ENCODE peak calls at places on chromosomes 4 and X, in five cellular contexts. One of them, this sample, is unnamed.
A peak's percentile ranks its signal among the peaks of the same experiment; 100 is the strongest.

GRCh38 chrX:5976332-5976731 is 252.3 kb downstream of the NLGN4X start:
- DNase-seq in activated T-helper 1 cell treated with anti-CD3 and anti-CD28 coated beads, Interleukin-12 subunit alpha, Interleukin-12 subunit beta, Interleukin-2, Interleukin-4 antibody, amounts not matched to agents 30 ng/mL and 10 ng/mL and 1 ng/mL, durations not matched to agents 14 hours and 24 hours and 36 hours: no peak
- DNase-seq in AG09309: no peak
- DNase-seq in smooth muscle cell of the brain vasculature: no peak
- DNase-seq in RPMI7951: no peak
- DNase-seq in this sample: no peak

GRCh38 chr4:124803641-124804040 is 91.1 kb upstream of the ANKRD50 start:
- DNase-seq in AG09309: no peak
- DNase-seq in RPMI7951: no peak
- DNase-seq in activated T-helper 1 cell treated with anti-CD3 and anti-CD28 coated beads, Interleukin-12 subunit alpha, Interleukin-12 subunit beta, Interleukin-2, Interleukin-4 antibody, amounts not matched to agents 30 ng/mL and 10 ng/mL and 1 ng/mL, durations not matched to agents 14 hours and 24 hours and 36 hours: no peak
- DNase-seq in smooth muscle cell of the brain vasculature: no peak
- DNase-seq in this sample: no peak

GRCh38 chr4:74292111-74292870 is 16.0 kb upstream of the EPGN start:
- DNase-seq in AG09309: no peak
- DNase-seq in RPMI7951: no peak
- DNase-seq in smooth muscle cell of the brain vasculature: no peak
- DNase-seq in activated T-helper 1 cell treated with anti-CD3 and anti-CD28 coated beads, Interleukin-12 subunit alpha, Interleukin-12 subunit beta, Interleukin-2, Interleukin-4 antibody, amounts not matched to agents 30 ng/mL and 10 ng/mL and 1 ng/mL, durations not matched to agents 14 hours and 24 hours and 36 hours: no peak
- DNase-seq in this sample: no peak

GRCh38 chrX:136639506-136640176 is 8.3 kb upstream of the CD40LG start:
- DNase-seq in smooth muscle cell of the brain vasculature: no peak
- DNase-seq in RPMI7951: no peak
- DNase-seq in AG09309: no peak
- DNase-seq in activated T-helper 1 cell treated with anti-CD3 and anti-CD28 coated beads, Interleukin-12 subunit alpha, Interleukin-12 subunit beta, Interleukin-2, Interleukin-4 antibody, amounts not matched to agents 30 ng/mL and 10 ng/mL and 1 ng/mL, durations not matched to agents 14 hours and 24 hours and 36 hours: no peak
- DNase-seq in this sample: no peak

GRCh38 chrX:115462406-115462805 is 98.6 kb upstream of the PLS3 start:
- DNase-seq in activated T-helper 1 cell treated with anti-CD3 and anti-CD28 coated beads, Interleukin-12 subunit alpha, Interleukin-12 subunit beta, Interleukin-2, Interleukin-4 antibody, amounts not matched to agents 30 ng/mL and 10 ng/mL and 1 ng/mL, durations not matched to agents 14 hours and 24 hours and 36 hours: no peak
- DNase-seq in AG09309: no peak
- DNase-seq in smooth muscle cell of the brain vasculature: no peak
- DNase-seq in RPMI7951: no peak
- DNase-seq in this sample: no peak

GRCh38 chr4:184473265-184473514 is 1.2 kb downstream of the IRF2 start:
- DNase-seq in AG09309: no peak
- DNase-seq in RPMI7951: no peak
- DNase-seq in smooth muscle cell of the brain vasculature: no peak
- DNase-seq in activated T-helper 1 cell treated with anti-CD3 and anti-CD28 coated beads, Interleukin-12 subunit alpha, Interleukin-12 subunit beta, Interleukin-2, Interleukin-4 antibody, amounts not matched to agents 30 ng/mL and 10 ng/mL and 1 ng/mL, durations not matched to agents 14 hours and 24 hours and 36 hours: peak; percentile 14
- DNase-seq in this sample: no peak

GRCh38 chr4:6747690-6748068 is 31.7 kb downstream of the BLOC1S4 start:
- DNase-seq in activated T-helper 1 cell treated with anti-CD3 and anti-CD28 coated beads, Interleukin-12 subunit alpha, Interleukin-12 subunit beta, Interleukin-2, Interleukin-4 antibody, amounts not matched to agents 30 ng/mL and 10 ng/mL and 1 ng/mL, durations not matched to agents 14 hours and 24 hours and 36 hours: no peak
- DNase-seq in AG09309: no peak
- DNase-seq in RPMI7951: no peak
- DNase-seq in smooth muscle cell of the brain vasculature: no peak
- DNase-seq in this sample: no peak

GRCh38 chr4:13067077-13067476 is 417.1 kb downstream of the RAB28 start:
- DNase-seq in activated T-helper 1 cell treated with anti-CD3 and anti-CD28 coated beads, Interleukin-12 subunit alpha, Interleukin-12 subunit beta, Interleukin-2, Interleukin-4 antibody, amounts not matched to agents 30 ng/mL and 10 ng/mL and 1 ng/mL, durations not matched to agents 14 hours and 24 hours and 36 hours: no peak
- DNase-seq in AG09309: no peak
- DNase-seq in RPMI7951: no peak
- DNase-seq in smooth muscle cell of the brain vasculature: no peak
- DNase-seq in this sample: no peak

GRCh38 chr4:94489075-94489474 is 37.3 kb downstream of the PDLIM5 start:
- DNase-seq in RPMI7951: no peak
- DNase-seq in smooth muscle cell of the brain vasculature: no peak
- DNase-seq in activated T-helper 1 cell treated with anti-CD3 and anti-CD28 coated beads, Interleukin-12 subunit alpha, Interleukin-12 subunit beta, Interleukin-2, Interleukin-4 antibody, amounts not matched to agents 30 ng/mL and 10 ng/mL and 1 ng/mL, durations not matched to agents 14 hours and 24 hours and 36 hours: no peak
- DNase-seq in AG09309: no peak
- DNase-seq in this sample: no peak

GRCh38 chr4:27635936-27636913 is 775.6 kb downstream of the STIM2 start:
- DNase-seq in smooth muscle cell of the brain vasculature: no peak
- DNase-seq in RPMI7951: no peak
- DNase-seq in activated T-helper 1 cell treated with anti-CD3 and anti-CD28 coated beads, Interleukin-12 subunit alpha, Interleukin-12 subunit beta, Interleukin-2, Interleukin-4 antibody, amounts not matched to agents 30 ng/mL and 10 ng/mL and 1 ng/mL, durations not matched to agents 14 hours and 24 hours and 36 hours: no peak
- DNase-seq in AG09309: no peak
- DNase-seq in this sample: no peak

GRCh38 chr4:42482516-42483327 is 85.4 kb downstream of the SHISA3 start:
- DNase-seq in AG09309: no peak
- DNase-seq in RPMI7951: no peak
- DNase-seq in smooth muscle cell of the brain vasculature: no peak
- DNase-seq in activated T-helper 1 cell treated with anti-CD3 and anti-CD28 coated beads, Interleukin-12 subunit alpha, Interleukin-12 subunit beta, Interleukin-2, Interleukin-4 antibody, amounts not matched to agents 30 ng/mL and 10 ng/mL and 1 ng/mL, durations not matched to agents 14 hours and 24 hours and 36 hours: no peak
- DNase-seq in this sample: no peak

GRCh38 chrX:118726887-118727685 is at the start of gene IL13RA1:
- DNase-seq in RPMI7951: peak; percentile 80
- DNase-seq in activated T-helper 1 cell treated with anti-CD3 and anti-CD28 coated beads, Interleukin-12 subunit alpha, Interleukin-12 subunit beta, Interleukin-2, Interleukin-4 antibody, amounts not matched to agents 30 ng/mL and 10 ng/mL and 1 ng/mL, durations not matched to agents 14 hours and 24 hours and 36 hours: no peak
- DNase-seq in AG09309: no peak
- DNase-seq in smooth muscle cell of the brain vasculature: peak; percentile 52
- DNase-seq in this sample: peak; percentile 31

GRCh38 chr4:1309261-1310010 is 19.7 kb downstream of the MAEA start:
- DNase-seq in activated T-helper 1 cell treated with anti-CD3 and anti-CD28 coated beads, Interleukin-12 subunit alpha, Interleukin-12 subunit beta, Interleukin-2, Interleukin-4 antibody, amounts not matched to agents 30 ng/mL and 10 ng/mL and 1 ng/mL, durations not matched to agents 14 hours and 24 hours and 36 hours: peak; percentile 41
- DNase-seq in AG09309: peak; percentile 65
- DNase-seq in smooth muscle cell of the brain vasculature: peak; percentile 79
- DNase-seq in RPMI7951: peak; percentile 84
- DNase-seq in this sample: peak; percentile 80

GRCh38 chrX:47321978-47322377 is 48.4 kb upstream of the ZNF157 start:
- DNase-seq in AG09309: no peak
- DNase-seq in activated T-helper 1 cell treated with anti-CD3 and anti-CD28 coated beads, Interleukin-12 subunit alpha, Interleukin-12 subunit beta, Interleukin-2, Interleukin-4 antibody, amounts not matched to agents 30 ng/mL and 10 ng/mL and 1 ng/mL, durations not matched to agents 14 hours and 24 hours and 36 hours: no peak
- DNase-seq in RPMI7951: no peak
- DNase-seq in smooth muscle cell of the brain vasculature: no peak
- DNase-seq in this sample: no peak

GRCh38 chrX:129493643-129494042 is 29.6 kb downstream of the SMARCA1 start:
- DNase-seq in RPMI7951: peak; percentile 52
- DNase-seq in activated T-helper 1 cell treated with anti-CD3 and anti-CD28 coated beads, Interleukin-12 subunit alpha, Interleukin-12 subunit beta, Interleukin-2, Interleukin-4 antibody, amounts not matched to agents 30 ng/mL and 10 ng/mL and 1 ng/mL, durations not matched to agents 14 hours and 24 hours and 36 hours: no peak
- DNase-seq in smooth muscle cell of the brain vasculature: no peak
- DNase-seq in AG09309: peak; percentile 34
- DNase-seq in this sample: no peak

This sample was measured in brain pericyte.